ENCODE peak calls at places on chromosomes 12 and 14, in six cellular contexts. A, G, F, I, D and U are unnamed samples.

GRCh38 chr12:102740157-102741032 is 176.6 kb downstream of the PAH start:
- DNase-seq in D (peak), G (no peak), F (no peak), I (peak), A (no peak), U (no peak)

GRCh38 chr14:83994020-83994419 is 1535.9 kb upstream of the FLRT2 start:
- DNase-seq in D (no peak), G (no peak), I (no peak), A (no peak), F (no peak), U (no peak)

GRCh38 chr12:52434096-52434733 is at the start of gene KRT75:
- DNase-seq in A (no peak), G (no peak), I (no peak), D (no peak), F (no peak), U (no peak)

GRCh38 chr14:56857206-56857605 is 46.9 kb upstream of the OTX2 start:
- DNase-seq in D (no peak), I (no peak), F (no peak), G (no peak), A (no peak), U (no peak)

GRCh38 chr12:125079943-125080645 is 14.9 kb downstream of the AACS start:
- DNase-seq in G (no peak), F (no peak), A (no peak), D (no peak), I (no peak), U (no peak)

GRCh38 chr12:53048780-53049401 is 974 bp upstream of the TNS2 start:
- DNase-seq in D (peak), F (no peak), I (peak), G (no peak), A (no peak), U (peak)

GRCh38 chr14:90017371-90017770 is 44.4 kb upstream of the KCNK13 start:
- DNase-seq in A (no peak), G (no peak), D (no peak), F (no peak), I (no peak), U (no peak)

GRCh38 chr12:13851828-13852227 is 129.6 kb downstream of the GRIN2B start:
- DNase-seq in A (peak), I (no peak), F (no peak), G (no peak), D (no peak), U (no peak)

GRCh38 chr14:48398675-48399282 is 723.4 kb upstream of the MDGA2 start:
- DNase-seq in D (peak), F (no peak), A (no peak), I (peak), G (no peak), U (no peak)

GRCh38 chr12:123047289-123047688 is 66.8 kb downstream of the ARL6IP4 start:
- DNase-seq in A (no peak), F (no peak), D (no peak), I (no peak), G (no peak), U (no peak)

GRCh38 chr12:113486722-113487121 is 15.1 kb upstream of the LHX5 start:
- DNase-seq in A (no peak), F (no peak), G (no peak), D (no peak), I (no peak), U (no peak)

GRCh38 chr14:104795781-104796681 is 483 bp upstream of the AKT1 start:
- DNase-seq in A (no peak), F (peak), I (peak), D (peak), G (no peak), U (peak)

GRCh38 chr12:70553391-70553859 is 83.8 kb downstream of the PTPRB start:
- DNase-seq in A (no peak), G (no peak), F (no peak), I (no peak), D (no peak), U (no peak)

GRCh38 chr14:77442196-77442595 is 15.2 kb downstream of the VIPAS39 start:
- DNase-seq in D (no peak), G (no peak), I (no peak), A (no peak), F (no peak), U (no peak)

GRCh38 chr12:105920161-105920684 is 218.5 kb downstream of the NUAK1 start:
- DNase-seq in F (no peak), G (no peak), A (no peak), D (no peak), I (peak), U (no peak)

GRCh38 chr14:94129758-94130414 is 482 bp upstream of the IFI27L2 start:
- DNase-seq in F (no peak), D (no peak), G (no peak), A (peak), I (peak), U (no peak)

GRCh38 chr12:45388545-45388944 is 172.7 kb downstream of the ANO6 start:
- DNase-seq in F (no peak), I (peak), A (no peak), D (peak), G (no peak), U (no peak)

GRCh38 chr14:37246427-37246829 is 48.7 kb downstream of the MIPOL1 start:
- DNase-seq in A (no peak), I (peak), F (no peak), G (no peak), D (peak), U (no peak)

GRCh38 chr14:70052990-70053389 is 135.8 kb downstream of the SLC8A3 start:
- DNase-seq in F (no peak), G (no peak), A (peak), D (peak), I (peak), U (no peak)

DNA sequence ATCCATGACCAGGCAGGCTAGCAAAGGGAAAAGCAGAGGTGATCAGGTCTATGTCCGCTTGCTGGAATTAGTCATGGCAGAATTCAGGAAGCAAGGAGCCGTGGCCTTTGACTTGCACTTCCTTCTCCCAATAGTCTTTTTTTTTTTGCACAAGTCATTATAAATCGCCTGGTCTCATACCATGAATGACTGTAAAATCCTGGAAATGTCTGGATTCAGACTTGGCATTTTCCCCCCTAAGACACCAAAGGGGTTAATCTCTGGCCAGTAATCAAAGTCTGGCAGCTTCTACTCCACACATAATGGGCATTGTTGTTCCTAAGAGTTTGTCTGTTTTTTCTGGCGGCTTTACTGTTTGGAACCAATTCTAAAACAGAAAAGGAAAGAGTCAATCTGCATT is 157.6 kb downstream of the BTG1 start:
- DNase-seq in F (no peak), A (no peak), D (no peak), I (no peak), G (no peak), U (no peak)
- TF ChIP-seq POLR2AphosphoS5 in F (no peak), A (no peak), D (no peak), I (no peak), G (no peak), U (no peak)

GRCh38 chr12:131826064-131826928 is 1.9 kb upstream of the MMP17 start:
- DNase-seq in F (no peak), D (no peak), G (no peak), A (no peak), I (no peak), U (no peak)

GRCh38 chr12:131829795-131830334 is 1.7 kb downstream of the MMP17 start:
- DNase-seq in G (no peak), D (no peak), I (no peak), A (no peak), F (no peak), U (no peak)

GRCh38 chr12:131828671-131829350 is 618 bp downstream of the MMP17 start:
- DNase-seq in I (no peak), F (no peak), D (no peak), A (no peak), G (no peak), U (no peak)

GRCh38 chr12:131829351-131829794 is 1.2 kb downstream of the MMP17 start:
- DNase-seq in G (no peak), F (no peak), A (no peak), I (peak), D (no peak), U (no peak)

GRCh38 chr12:131827961-131828534 is at the start of gene MMP17:
- DNase-seq in A (peak), I (peak), G (no peak), F (peak), D (no peak), U (peak)
- TF ChIP-seq POLR2A in A (peak), I (no peak), G (peak), F (no peak), D (no peak), U (no peak)

GRCh38 chr14:92973798-92974372 is 50.9 kb downstream of the CHGA start:
- DNase-seq in F (no peak), G (no peak), A (no peak), I (no peak), D (no peak), U (no peak)
- TF ChIP-seq TAF1 in F (no peak), G (no peak), A (no peak), I (no peak), D (no peak), U (no peak)

GRCh38 chr14:96269359-96269710 is 13.3 kb downstream of the BDKRB1 start:
- DNase-seq in F (no peak), G (no peak), A (no peak), D (no peak), I (no peak), U (no peak)

GRCh38 chr14:96267916-96268315 is 11.9 kb downstream of the BDKRB1 start:
- DNase-seq in D (no peak), I (no peak), F (no peak), A (no peak), G (no peak), U (no peak)

GRCh38 chr14:96270565-96271420 is 14.8 kb downstream of the BDKRB1 start:
- DNase-seq in G (no peak), D (no peak), A (peak), F (no peak), I (no peak), U (no peak)

GRCh38 chr14:96267336-96267735 is 11.3 kb downstream of the BDKRB1 start:
- DNase-seq in G (no peak), F (no peak), D (no peak), I (no peak), A (no peak), U (no peak)

GRCh38 chr14:96268426-96269358 is 12.7 kb downstream of the BDKRB1 start:
- DNase-seq in A (peak), F (no peak), D (no peak), G (no peak), I (no peak), U (no peak)
- TF ChIP-seq POLR2AphosphoS5 in A (no peak), F (no peak), D (no peak), G (no peak), I (no peak), U (no peak)